ENCODE peak calls at places on chromosomes 12 and 14, in eight cellular contexts. C is nephron progenitor cell, J is AG04449, Z is MCF 10A, L is coronary artery, T is IMR-90, Q is tibial artery, K is choroid plexus epithelial cell. X is an unnamed sample.

GRCh38 chr12:953776-954175 is 4.3 kb upstream of the RAD52 start:
- DNase-seq in Z (peak; percentile 52), K (peak; percentile 59), C (no peak), J (no peak), Q (no peak), T (peak; percentile 68), L (no peak), X (no peak)

GRCh38 chr12:107441906-107442305 is 243.7 kb upstream of the PWP1 start:
- DNase-seq in K (peak; percentile 69), L (no peak), Z (no peak), Q (no peak), J (no peak), T (peak; percentile 46), C (no peak), X (no peak)

GRCh38 chr12:71297930-71298329 is 140.1 kb upstream of the TSPAN8 start:
- DNase-seq in Z (no peak), C (no peak), T (no peak), J (no peak), L (no peak), K (no peak), Q (no peak), X (no peak)

GRCh38 chr12:26878661-26879119 is 45.7 kb upstream of the ITPR2 start:
- DNase-seq in Q (peak; percentile 38), Z (peak; percentile 62), T (no peak), K (peak; percentile 26), L (no peak), C (no peak), J (no peak), X (no peak)

GRCh38 chr12:32273063-32273521 is 126.3 kb upstream of the FGD4 start:
- DNase-seq in Z (no peak), Q (no peak), C (no peak), K (peak; percentile 46), J (no peak), L (no peak), T (peak; percentile 90), X (no peak)

GRCh38 chr14:101033446-101034165 is 130.1 kb upstream of the RTL1 start:
- DNase-seq in Q (peak; percentile 14), J (no peak), Z (no peak), T (no peak), L (peak; percentile 58), C (no peak), K (no peak), X (no peak)

GRCh38 chr14:101865288-101865687 is 99.1 kb upstream of the DYNC1H1 start:
- DNase-seq in K (no peak), L (no peak), T (no peak), J (no peak), C (no peak), Z (no peak), Q (no peak), X (no peak)

GRCh38 chr14:99177046-99177655 is 94.8 kb downstream of the BCL11B start:
- DNase-seq in C (no peak), Q (no peak), T (no peak), L (peak; percentile 24), Z (no peak), J (no peak), K (no peak), X (peak; percentile 18)

GRCh38 chr12:497501-498160 is 37.9 kb downstream of the B4GALNT3 start:
- DNase-seq in J (no peak), K (no peak), Z (no peak), T (no peak), Q (no peak), C (no peak), L (no peak), X (peak; percentile 21)

GRCh38 chr12:98601924-98602323 is 8.4 kb downstream of the SLC25A3 start:
- DNase-seq in C (no peak), K (no peak), J (no peak), Q (no peak), T (no peak), L (no peak), Z (no peak), X (no peak)

GRCh38 chr12:98606367-98606985 is 13.0 kb downstream of the SLC25A3 start:
- DNase-seq in Z (peak; percentile 14), C (no peak), T (no peak), Q (no peak), L (no peak), J (no peak), K (peak; percentile 27), X (no peak)
- TF ChIP-seq CTCF in Z (peak; percentile 10), C (no peak), T (peak; percentile 9), Q (no peak), L (no peak), J (no peak), K (no peak), X (no peak)

DNA sequence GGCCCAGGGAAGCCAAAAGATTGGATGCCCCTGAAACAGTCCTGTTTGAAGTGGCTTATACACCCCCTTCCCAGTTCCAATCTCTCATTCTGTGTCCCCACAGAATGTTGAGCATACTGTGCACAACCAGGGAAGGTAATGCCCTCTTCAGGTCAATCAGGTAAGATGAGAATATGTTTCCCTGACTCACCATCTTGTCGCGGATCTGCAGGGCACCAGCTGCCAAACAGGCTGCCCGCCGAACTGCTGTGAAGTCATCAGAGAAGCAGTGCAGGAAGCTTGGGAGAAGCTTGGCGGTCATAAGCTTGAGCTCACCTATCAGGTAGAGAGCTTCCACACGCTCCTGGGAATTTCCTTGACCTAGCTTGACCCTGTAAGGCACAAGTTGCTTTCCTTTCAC is 9.6 kb downstream of the RIOX1 start:
- DNase-seq in T (no peak), K (no peak), Q (no peak), C (no peak), L (no peak), J (no peak), Z (peak; percentile 64), X (no peak)
- TF ChIP-seq CTCF in T (no peak), K (no peak), Q (no peak), C (no peak), L (no peak), J (no peak), Z (no peak), X (peak; percentile 21)

GRCh38 chr12:120539303-120539702 is 5.1 kb downstream of the RNF10 start:
- DNase-seq in J (no peak), Q (no peak), T (peak; percentile 55), L (no peak), K (peak; percentile 38), C (no peak), Z (no peak), X (no peak)
- TF ChIP-seq CTCF in J (no peak), Q (no peak), T (no peak), L (no peak), K (no peak), C (no peak), Z (no peak), X (no peak)

DNA sequence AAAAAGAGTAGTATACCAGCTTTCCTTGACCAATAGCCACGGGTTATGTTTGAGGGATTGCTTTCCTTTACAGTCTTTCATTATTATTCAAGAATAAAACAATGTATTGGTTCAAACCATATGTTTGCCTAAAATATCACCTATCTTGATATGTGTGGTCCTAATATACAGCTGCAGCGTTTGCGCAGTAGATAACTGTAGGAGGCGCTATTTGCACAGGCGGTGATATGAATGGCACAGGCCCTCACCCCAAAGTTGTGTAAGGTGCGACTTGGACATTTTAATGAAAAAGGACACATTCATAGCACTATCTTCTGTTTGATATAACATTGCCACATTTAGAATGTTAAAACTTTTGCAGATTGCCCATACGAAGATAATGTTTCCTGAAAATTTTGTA is 298.4 kb downstream of the TRHDE start:
- DNase-seq in Z (no peak), C (peak; percentile 28), K (no peak), J (no peak), Q (peak; percentile 27), T (no peak), L (no peak), X (peak; percentile 67)
- TF ChIP-seq CTCF in Z (peak; percentile 21), C (peak; percentile 52), K (peak; percentile 23), J (no peak), Q (no peak), T (no peak), L (no peak), X (peak; percentile 84)

DNA sequence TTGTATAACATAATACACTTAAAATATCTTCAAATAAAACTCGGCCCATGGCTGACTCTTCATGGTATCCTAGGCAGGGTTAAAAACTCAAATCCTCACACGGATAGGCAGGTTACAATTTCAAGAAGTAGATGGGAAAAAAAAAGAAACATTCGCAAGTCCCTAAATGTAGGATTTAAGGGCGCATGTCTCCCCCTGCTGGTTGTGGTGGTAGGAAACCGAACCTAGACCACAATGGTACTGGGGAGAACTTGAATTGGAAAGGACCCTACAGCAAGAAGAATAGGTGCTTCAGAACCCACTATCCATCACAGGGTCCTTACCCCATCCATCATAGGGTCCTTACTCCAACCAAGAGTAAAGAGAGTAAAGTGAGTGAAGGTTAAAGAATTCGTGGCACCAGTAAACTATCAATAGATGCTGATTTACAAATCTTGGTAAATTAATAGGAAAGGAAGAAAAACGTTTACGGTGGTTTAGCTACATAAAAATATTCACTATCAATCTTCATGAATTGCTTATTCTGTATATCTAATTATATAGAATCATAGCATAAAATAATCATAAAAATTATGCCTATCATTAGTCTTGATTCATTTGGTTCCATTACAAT is 3.3 kb upstream of the CIPC start:
- DNase-seq in Q (peak; percentile 82), K (peak; percentile 91), Z (peak; percentile 88), T (peak; percentile 78), J (peak; percentile 34), C (peak; percentile 87), L (no peak), X (peak; percentile 85)
- TF ChIP-seq CTCF in Q (peak; percentile 71), K (peak; percentile 92), Z (peak; percentile 81), T (peak; percentile 86), J (peak; percentile 76), C (peak; percentile 84), L (peak; percentile 65), X (peak; percentile 90)

DNA sequence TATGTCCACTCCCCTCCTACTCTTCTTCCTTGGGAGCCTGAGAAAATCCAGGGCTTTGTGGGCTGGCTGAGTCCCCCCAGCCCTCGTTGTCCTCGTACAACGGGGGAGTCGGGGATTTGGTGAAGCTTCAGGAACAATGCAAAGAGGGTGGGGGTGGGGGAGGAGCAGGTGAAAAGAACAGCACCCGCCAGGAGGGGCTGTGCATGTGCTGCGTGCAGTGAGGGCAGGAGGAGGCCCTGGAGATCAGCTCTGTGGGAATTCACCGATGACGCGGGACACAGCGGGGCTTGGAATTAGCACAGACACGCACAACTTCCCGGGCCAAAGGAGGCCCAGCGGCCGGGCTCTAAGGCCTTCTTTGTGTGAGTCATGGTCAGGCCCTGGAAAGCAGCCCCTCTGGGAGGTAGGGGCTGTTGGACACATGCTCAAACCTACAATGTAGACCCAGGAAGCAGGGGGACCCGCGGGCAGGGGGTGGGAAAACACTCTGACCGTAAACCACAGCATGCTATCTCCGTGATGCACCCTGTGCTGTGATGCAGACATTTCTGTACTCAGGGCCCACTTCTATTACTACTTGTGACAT is 32.8 kb downstream of the RBM19 start:
- DNase-seq in C (peak; percentile 38), T (peak; percentile 79), K (peak; percentile 96), Q (peak; percentile 27), J (peak; percentile 33), Z (no peak), L (no peak), X (no peak)
- TF ChIP-seq CTCF in C (no peak), T (no peak), K (peak; percentile 36), Q (no peak), J (no peak), Z (no peak), L (no peak), X (no peak)

X was measured in H9.